ENCODE peak calls at places on chromosomes 7 and 10, in seven cellular contexts. C is SK-N-SH, D is spleen, O is GM12878, N is GM23338, R is H1, Y is HCT116. B is an unnamed sample.

GRCh38 chr10:129896231-129897150 is 67.6 kb downstream of the EBF3 start:
- DNase-seq in C (no peak), D (no peak), O (no peak), N (peak), R (no peak), Y (no peak), B (no peak)

GRCh38 chr10:133565441-133566294 is at the start of gene SYCE1:
- DNase-seq in C (no peak), D (no peak), O (no peak), N (peak), R (no peak), Y (no peak), B (no peak)

GRCh38 chr10:49678827-49679479 is 498 bp upstream of the C10orf53 start:
- DNase-seq in C (peak), D (no peak), O (no peak), N (no peak), R (no peak), Y (no peak), B (no peak)

GRCh38 chr7:75957021-75957736 is 37.2 kb downstream of the TMEM120A start:
- DNase-seq in C (no peak), D (no peak), O (no peak), N (peak), R (no peak), Y (no peak), B (peak)

GRCh38 chr10:80265740-80266512 is 23.5 kb downstream of the MAT1A start:
- DNase-seq in C (no peak), D (no peak), O (no peak), N (peak), R (no peak), Y (no peak), B (no peak)

GRCh38 chr7:48090095-48090805 is 1.2 kb downstream of the UPP1 start:
- DNase-seq in C (no peak), D (peak), O (no peak), N (peak), R (no peak), Y (no peak), B (no peak)

GRCh38 chr10:6267941-6268340 is 65.2 kb downstream of the PFKFB3 start:
- DNase-seq in C (no peak), D (no peak), O (no peak), N (no peak), R (no peak), Y (no peak), B (peak)

GRCh38 chr7:148437043-148437442 is 153.5 kb upstream of the C7orf33 start:
- DNase-seq in C (no peak), D (no peak), O (no peak), N (no peak), R (no peak), Y (no peak), B (no peak)

GRCh38 chr10:75404023-75404334 is 2.4 kb upstream of the ZNF503 start:
- DNase-seq in C (no peak), D (no peak), O (no peak), N (no peak), R (no peak), Y (no peak), B (no peak)

GRCh38 chr10:95466450-95466849 is 94.7 kb downstream of the SORBS1 start:
- DNase-seq in C (no peak), D (no peak), O (no peak), N (no peak), R (no peak), Y (no peak), B (no peak)

GRCh38 chr7:22909958-22910357 is 87.3 kb upstream of the TOMM7 start:
- DNase-seq in C (no peak), D (no peak), O (no peak), N (no peak), R (no peak), Y (no peak), B (no peak)

GRCh38 chr10:75195035-75195763 is 15.4 kb upstream of the VDAC2 start:
- DNase-seq in C (no peak), D (no peak), O (no peak), N (no peak), R (no peak), Y (no peak), B (no peak)

GRCh38 chr10:19209319-19209718 is 160.7 kb downstream of the MALRD1 start:
- DNase-seq in C (peak), D (no peak), O (no peak), N (no peak), R (no peak), Y (no peak), B (no peak)

GRCh38 chr10:94225589-94225988 is 137.2 kb downstream of the NOC3L start:
- DNase-seq in C (no peak), D (no peak), O (no peak), N (peak), R (no peak), Y (no peak), B (no peak)

GRCh38 chr10:96448558-96448957 is 65.2 kb downstream of the TLL2 start:
- DNase-seq in C (no peak), D (no peak), O (no peak), N (no peak), R (no peak), Y (no peak), B (no peak)

GRCh38 chr10:88186335-88186734 is 322.9 kb downstream of the PTEN start:
- DNase-seq in C (no peak), D (no peak), O (no peak), N (no peak), R (no peak), Y (no peak), B (no peak)

GRCh38 chr10:57952741-57953140 is 315.0 kb downstream of the IPMK start:
- DNase-seq in C (no peak), D (no peak), O (no peak), N (no peak), R (no peak), Y (no peak), B (no peak)

GRCh38 chr10:34780818-34781380 is 34.2 kb downstream of the PARD3 start:
- DNase-seq in C (peak), D (no peak), O (peak), N (no peak), R (no peak), Y (no peak), B (no peak)

GRCh38 chr10:21171936-21172773 is 275.0 kb upstream of the NEBL start:
- DNase-seq in C (no peak), D (no peak), O (no peak), N (peak), R (no peak), Y (no peak), B (peak)

GRCh38 chr10:30106987-30107386 is 47.6 kb upstream of the JCAD start:
- DNase-seq in C (no peak), D (no peak), O (no peak), N (no peak), R (no peak), Y (no peak), B (no peak)

GRCh38 chr10:101441539-101442455 is 87.8 kb downstream of the BTRC start:
- DNase-seq in C (peak), D (no peak), O (no peak), N (peak), R (no peak), Y (peak), B (no peak)

GRCh38 chr10:51125518-51125917 is 51.2 kb downstream of the PRKG1 start:
- DNase-seq in C (no peak), D (no peak), O (no peak), N (no peak), R (no peak), Y (no peak), B (no peak)

GRCh38 chr7:130902755-130903357 is 168.8 kb upstream of the KLF14 start:
- DNase-seq in C (no peak), D (no peak), O (no peak), N (no peak), R (no peak), Y (no peak), B (no peak)
- H3K27ac ChIP-seq in C (peak), D (peak), O (no peak), N (no peak), R (peak), Y (peak), B (peak)

GRCh38 chr10:77881636-77882035 is 44.9 kb downstream of the DLG5 start:
- DNase-seq in C (no peak), D (no peak), O (no peak), N (no peak), R (no peak), Y (no peak), B (no peak)
- TF ChIP-seq POLR2AphosphoS5 in C (no peak), D (no peak), O (no peak), N (no peak), R (no peak), Y (no peak), B (no peak)

GRCh38 chr7:84412161-84412969 is 217.8 kb upstream of the SEMA3A start:
- DNase-seq in C (no peak), D (no peak), O (no peak), N (no peak), R (no peak), Y (peak), B (no peak)
- H3K4me3 ChIP-seq in C (no peak), D (no peak), O (no peak), N (no peak), R (no peak), Y (no peak), B (no peak)

DNA sequence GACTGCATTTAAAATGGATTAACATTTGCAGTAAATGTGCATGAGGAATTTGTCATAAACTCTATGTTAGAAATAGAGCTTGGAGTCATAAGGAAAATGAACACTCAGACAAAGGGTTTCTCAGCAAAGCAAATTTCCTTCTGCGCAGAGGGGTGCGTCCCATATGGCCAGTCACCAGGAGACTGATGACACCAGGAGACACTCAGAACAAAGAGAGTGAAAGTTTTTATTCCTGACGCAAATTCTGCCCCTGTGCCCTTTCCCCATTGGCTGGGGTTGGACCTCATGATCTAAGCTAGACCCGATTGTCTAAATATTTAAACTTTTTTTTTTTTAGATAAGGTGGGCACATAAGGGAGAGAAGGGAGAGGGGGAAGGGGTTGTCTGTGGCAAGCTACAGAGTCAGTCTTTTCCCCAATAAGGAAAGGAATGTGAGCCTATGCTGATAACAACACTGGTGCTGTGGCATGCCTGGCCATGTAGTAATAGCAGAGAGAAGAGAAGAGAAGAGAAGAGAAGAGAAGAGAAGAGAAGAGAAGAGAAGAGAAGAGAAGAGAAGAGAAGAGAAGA is 202.0 kb downstream of the POM121L12 start:
- DNase-seq in C (no peak), D (no peak), O (no peak), N (no peak), R (no peak), Y (no peak), B (no peak)
- H3K27ac ChIP-seq in C (no peak), D (no peak), O (no peak), N (no peak), R (no peak), Y (no peak), B (no peak)

DNA sequence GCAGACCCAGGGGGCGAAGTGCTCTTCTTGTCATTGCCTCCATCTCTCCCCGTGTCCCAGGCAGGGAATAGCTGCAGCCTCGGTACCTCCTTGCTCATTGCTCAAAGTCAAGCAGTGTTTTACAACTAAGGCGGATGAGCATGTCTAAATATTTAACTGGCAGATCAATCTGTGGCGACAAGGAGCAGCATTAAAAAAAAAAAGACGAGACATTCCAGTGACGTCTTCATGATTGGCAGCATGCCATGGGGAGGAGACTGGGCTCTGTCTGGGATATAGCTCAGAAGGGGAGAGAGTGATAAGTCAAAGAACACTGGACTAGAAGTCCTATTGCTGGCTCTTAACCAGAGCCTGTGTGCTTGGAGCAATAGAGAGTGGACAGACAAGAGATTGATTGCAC is 287.4 kb upstream of the PODXL start:
- DNase-seq in C (peak), D (no peak), O (no peak), N (no peak), R (no peak), Y (no peak), B (no peak)
- TF ChIP-seq POLR2AphosphoS5 in C (no peak), D (no peak), O (no peak), N (no peak), R (no peak), Y (no peak), B (no peak)

GRCh38 chr10:17215782-17216122 is 12.3 kb upstream of the VIM start:
- DNase-seq in C (no peak), D (no peak), O (no peak), N (no peak), R (no peak), Y (no peak), B (no peak)

GRCh38 chr10:17213646-17214349 is 12.3 kb upstream of the TRDMT1 start:
- DNase-seq in C (no peak), D (no peak), O (no peak), N (no peak), R (no peak), Y (no peak), B (no peak)

GRCh38 chr10:17212802-17213204 is 11.3 kb upstream of the TRDMT1 start:
- DNase-seq in C (no peak), D (no peak), O (no peak), N (no peak), R (no peak), Y (no peak), B (no peak)

GRCh38 chr10:17214991-17215781 is 12.9 kb upstream of the VIM start:
- DNase-seq in C (no peak), D (no peak), O (no peak), N (no peak), R (no peak), Y (peak), B (no peak)

DNA sequence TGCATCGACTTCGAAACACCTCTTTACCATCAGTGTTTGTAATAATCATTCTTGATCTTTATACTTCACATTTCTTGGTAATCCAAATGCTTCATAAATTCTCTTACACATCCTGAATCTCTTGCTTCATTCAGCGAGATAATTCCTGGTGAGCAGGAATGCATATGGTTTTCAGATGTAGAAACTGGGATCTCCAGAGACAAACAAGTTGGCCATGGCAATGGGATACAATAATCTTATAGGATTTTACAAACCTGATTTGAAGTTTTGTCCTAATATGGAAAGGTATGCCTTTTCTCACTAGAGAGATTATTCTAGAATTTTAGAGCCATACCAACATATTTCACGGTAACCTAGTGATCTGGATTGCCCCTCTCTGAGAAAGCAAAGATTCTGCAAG is 13.0 kb upstream of the TRDMT1 start:
- DNase-seq in C (no peak), D (no peak), O (no peak), N (no peak), R (no peak), Y (no peak), B (no peak)
- H3K4me3 ChIP-seq in C (peak), D (no peak), O (no peak), N (no peak), R (no peak), Y (peak), B (no peak)

GRCh38 chr10:58998924-58999713 is 177.3 kb upstream of the PHYHIPL start:
- DNase-seq in C (no peak), D (no peak), O (no peak), N (no peak), R (no peak), Y (no peak), B (peak)
- H3K27ac ChIP-seq in C (no peak), D (peak), O (no peak), N (no peak), R (no peak), Y (no peak), B (peak)

GRCh38 chr10:32139223-32140073 is 83.2 kb upstream of the KIF5B start:
- DNase-seq in C (peak), D (peak), O (no peak), N (peak), R (peak), Y (peak), B (peak)
- TF ChIP-seq POLR2AphosphoS5 in C (peak), D (peak), O (no peak), N (no peak), R (peak), Y (peak), B (peak)

DNA sequence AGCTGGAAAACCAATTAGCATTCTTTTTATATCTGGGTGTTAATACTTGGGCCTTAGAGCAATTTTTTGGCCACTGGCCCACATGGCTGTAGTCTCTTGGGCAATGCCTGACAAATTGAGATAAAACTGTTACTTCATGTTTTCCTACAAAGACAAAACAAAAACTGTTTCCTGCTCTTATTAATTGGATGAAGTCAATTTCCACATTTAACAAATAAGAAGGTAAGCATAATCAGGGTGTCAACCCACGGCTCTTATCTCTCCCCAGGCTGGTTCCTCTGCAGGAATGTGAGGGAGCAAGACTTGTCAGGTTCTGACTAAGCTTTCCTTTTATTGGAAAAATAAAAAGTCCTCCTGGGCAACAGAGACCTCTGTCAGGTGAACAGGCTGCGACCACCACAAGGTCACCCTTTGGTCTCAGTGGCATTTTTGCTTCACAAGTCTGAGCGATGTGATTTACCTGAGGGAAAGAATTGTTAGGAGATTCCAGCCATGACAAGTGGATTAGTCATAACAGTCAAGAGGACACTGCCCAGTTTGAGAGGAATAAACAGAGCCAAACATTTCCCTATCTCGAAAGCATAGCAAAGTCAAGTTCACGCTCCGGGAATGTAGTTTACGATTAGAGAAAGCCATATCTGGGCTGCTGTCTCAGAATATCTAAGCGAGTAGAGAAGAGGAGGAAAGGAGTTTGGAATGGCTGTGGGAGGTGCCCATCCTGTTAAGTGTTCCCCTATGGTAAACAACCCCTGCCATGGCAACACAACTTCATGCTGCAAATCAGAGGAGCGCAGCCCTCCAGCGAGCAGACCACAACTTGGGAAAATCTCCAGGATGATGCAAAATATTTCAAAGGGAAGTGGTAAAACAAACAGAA is 144.4 kb downstream of the TES start:
- DNase-seq in C (peak), D (peak), O (no peak), N (peak), R (peak), Y (peak), B (peak)
- H3K4me3 ChIP-seq in C (peak), D (no peak), O (no peak), N (no peak), R (no peak), Y (peak), B (peak)

B was measured in stomach.